ENCODE peak calls at places on chromosomes 13 and 19, in eight cellular contexts. V, W, K, S, Y, X, U and D are unnamed samples. For H3K9me3, the result is how much of the 10 kb centered on the place peaks cover.

GRCh38 chr13:106063591-106064308 is 471.7 kb downstream of the EFNB2 start:
- DNase-seq in V (no peak), W (no peak), K (no peak), S (no peak), Y (no peak), X (no peak), U (no peak), D (no peak)

GRCh38 chr13:80256352-80256932 is 84.5 kb downstream of the SPRY2 start:
- DNase-seq in V (no peak), W (no peak), K (no peak), S (no peak), Y (no peak), X (no peak), U (no peak), D (no peak)

GRCh38 chr19:33373701-33374405 is at the start of gene CEBPG:
- DNase-seq in V (no peak), W (peak), K (peak), S (peak), Y (peak), X (peak), U (peak), D (peak)

GRCh38 chr19:9958451-9958850 is 22.1 kb upstream of the OLFM2 start:
- DNase-seq in V (peak), W (no peak), K (no peak), S (no peak), Y (no peak), X (no peak), U (no peak), D (no peak)

GRCh38 chr19:10027158-10027997 is 14.1 kb downstream of the RDH8 start:
- DNase-seq in V (peak), W (peak), K (peak), S (peak), Y (peak), X (peak), U (peak), D (peak)

GRCh38 chr19:6066661-6067646 is 43.3 kb downstream of the RFX2 start:
- DNase-seq in V (peak), W (peak), K (peak), S (peak), Y (peak), X (peak), U (peak), D (no peak)

GRCh38 chr13:37539176-37539575 is 59.4 kb downstream of the POSTN start:
- DNase-seq in V (no peak), W (no peak), K (no peak), S (no peak), Y (no peak), X (no peak), U (no peak), D (no peak)

GRCh38 chr19:47124937-47125668 is 5.5 kb upstream of the SAE1 start:
- DNase-seq in V (no peak), W (no peak), K (no peak), S (no peak), Y (peak), X (no peak), U (no peak), D (no peak)

GRCh38 chr19:41792513-41793413 is 3.6 kb upstream of the CEACAM3 start:
- DNase-seq in V (peak), W (peak), K (peak), S (peak), Y (peak), X (peak), U (no peak), D (peak)

GRCh38 chr13:110240352-110240751 is 66.6 kb downstream of the COL4A1 start:
- DNase-seq in V (no peak), W (peak), K (no peak), S (no peak), Y (no peak), X (no peak), U (no peak), D (no peak)

GRCh38 chr19:37077615-37077928 is 661 bp upstream of the ZNF420 start:
- DNase-seq in V (no peak), W (no peak), K (no peak), S (no peak), Y (no peak), X (no peak), U (no peak), D (no peak)

GRCh38 chr13:90686438-90686837 is 661.0 kb upstream of the MIR17HG start:
- DNase-seq in V (no peak), W (no peak), K (no peak), S (no peak), Y (no peak), X (no peak), U (no peak), D (no peak)

GRCh38 chr19:1057185-1057857 is 9.6 kb upstream of the ARHGAP45 start:
- DNase-seq in V (no peak), W (no peak), K (no peak), S (no peak), Y (no peak), X (no peak), U (no peak), D (no peak)

DNA sequence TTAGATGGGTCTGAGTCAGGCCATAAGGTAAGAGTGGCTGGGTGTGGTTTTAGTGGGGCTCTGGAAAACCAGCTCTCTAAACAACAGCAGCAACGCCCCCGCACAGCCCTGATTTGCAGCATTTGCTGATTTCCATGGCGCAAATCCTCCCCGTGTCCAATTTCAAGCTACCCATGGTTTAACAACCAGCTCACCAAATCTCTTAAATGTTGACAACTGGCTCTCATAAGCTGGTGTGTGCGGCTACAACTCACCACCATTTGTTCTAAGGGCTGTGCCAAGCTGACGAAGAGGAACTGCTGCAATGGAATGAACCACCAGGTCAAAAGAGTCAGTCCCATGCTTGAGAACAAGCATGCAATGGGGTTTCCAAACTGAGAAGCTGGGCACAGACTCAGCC is 22.9 kb downstream of the PARP4 start:
- DNase-seq in V (no peak), W (no peak), K (no peak), S (no peak), Y (no peak), X (no peak), U (no peak), D (no peak)
- TF ChIP-seq CTCF in V (no peak), W (no peak), K (no peak), S (no peak), Y (no peak), X (no peak), U (no peak), D (no peak)

DNA sequence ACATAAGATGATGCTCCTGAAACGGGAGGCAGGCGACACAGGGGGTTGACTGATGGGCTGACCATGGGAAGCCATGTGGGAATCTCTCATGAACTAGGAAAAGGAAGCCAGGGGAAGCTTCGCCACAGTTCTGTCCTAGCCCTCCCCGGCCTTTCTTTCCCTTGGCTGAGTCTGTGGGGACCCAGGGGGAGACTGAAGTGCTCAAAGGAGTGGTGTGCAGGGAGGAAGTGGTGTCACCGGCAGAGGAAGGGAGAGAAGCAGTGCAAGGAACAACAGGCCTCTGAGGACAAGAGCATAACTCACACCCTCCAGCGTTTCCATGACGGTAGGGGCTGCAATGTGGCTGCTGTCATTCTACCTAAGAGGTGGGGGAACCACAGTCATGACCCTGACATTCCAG is 1.1 kb downstream of the KIR3DL3 start:
- DNase-seq in V (no peak), W (no peak), K (no peak), S (no peak), Y (no peak), X (no peak), U (no peak), D (no peak)
- H3K9me3 ChIP-seq in V (under half), W (under half), K (under half), S (under half), Y (under half), X (under half), U (under half), D (under half)

DNA sequence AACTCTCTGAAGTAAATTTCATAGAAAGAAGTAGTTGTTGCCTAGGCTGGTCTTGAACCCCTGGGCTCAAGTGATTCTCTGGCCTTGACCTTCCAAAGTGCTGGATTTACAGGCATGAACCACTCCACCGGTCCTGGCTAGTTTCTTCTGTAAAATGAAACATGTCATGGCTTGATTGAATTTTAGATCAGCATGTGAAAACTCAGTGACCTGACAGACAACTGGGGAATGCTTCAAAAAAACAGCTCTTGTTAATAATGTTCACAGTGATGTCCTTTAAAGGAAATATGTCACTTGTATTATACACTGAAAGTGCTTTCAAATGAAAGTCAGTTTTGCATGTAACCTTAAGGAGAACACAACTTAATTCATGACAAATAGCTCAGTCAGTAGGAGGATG is 118.2 kb downstream of the KLF5 start:
- DNase-seq in V (no peak), W (no peak), K (no peak), S (no peak), Y (no peak), X (no peak), U (no peak), D (no peak)
- H3K27ac ChIP-seq in V (no peak), W (no peak), K (no peak), S (no peak), Y (no peak), X (no peak), U (no peak), D (no peak)

GRCh38 chr13:113660066-113660465 is 2.1 kb upstream of the ATP4B start:
- DNase-seq in V (no peak), W (no peak), K (no peak), S (no peak), Y (no peak), X (no peak), U (peak), D (no peak)

GRCh38 chr13:113656831-113657671 is 947 bp downstream of the ATP4B start:
- DNase-seq in V (no peak), W (no peak), K (no peak), S (no peak), Y (no peak), X (peak), U (peak), D (no peak)

GRCh38 chr13:113657851-113658741 is at the start of gene ATP4B:
- DNase-seq in V (no peak), W (no peak), K (no peak), S (no peak), Y (peak), X (peak), U (peak), D (no peak)

GRCh38 chr13:113659337-113659736 is 1.3 kb upstream of the ATP4B start:
- DNase-seq in V (no peak), W (no peak), K (no peak), S (no peak), Y (no peak), X (no peak), U (no peak), D (no peak)

GRCh38 chr13:113658836-113659235 is 838 bp upstream of the ATP4B start:
- DNase-seq in V (no peak), W (no peak), K (no peak), S (no peak), Y (no peak), X (peak), U (peak), D (no peak)
- TF ChIP-seq CTCF in V (no peak), W (no peak), K (no peak), S (no peak), Y (no peak), X (no peak), U (no peak), D (no peak)

DNA sequence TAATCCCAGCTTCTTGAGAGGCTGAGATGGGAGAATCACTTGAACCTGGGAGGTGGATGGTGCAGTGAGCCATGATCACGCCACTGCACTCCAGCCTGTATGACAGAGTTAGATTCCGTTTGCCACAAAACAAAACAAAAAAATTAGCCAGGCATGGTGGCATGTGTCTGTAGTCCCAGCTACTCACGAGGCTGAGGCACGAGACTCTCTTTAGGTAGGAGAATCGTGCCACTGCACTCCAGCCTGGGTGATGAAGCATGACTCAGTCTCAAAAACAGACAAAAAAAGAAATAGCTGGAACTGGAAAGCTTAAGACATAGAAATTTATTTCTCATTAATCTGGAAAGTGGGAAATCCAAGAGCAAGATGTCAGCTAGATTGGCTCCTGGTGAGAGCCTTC is 20.2 kb upstream of the ZNF808 start:
- DNase-seq in V (no peak), W (no peak), K (no peak), S (no peak), Y (no peak), X (no peak), U (peak), D (no peak)
- H3K9me3 ChIP-seq in V (under half), W (under half), K (under half), S (under half), Y (under half), X (under half), U (under half), D (under half)

GRCh38 chr13:114096031-114096485 is 36.4 kb downstream of the RASA3 start:
- DNase-seq in V (no peak), W (no peak), K (no peak), S (no peak), Y (no peak), X (no peak), U (peak), D (no peak)

GRCh38 chr13:114095486-114095885 is 36.9 kb downstream of the RASA3 start:
- DNase-seq in V (no peak), W (no peak), K (no peak), S (no peak), Y (no peak), X (no peak), U (no peak), D (no peak)

GRCh38 chr13:114097893-114098688 is 34.3 kb downstream of the RASA3 start:
- DNase-seq in V (no peak), W (peak), K (no peak), S (no peak), Y (peak), X (peak), U (peak), D (no peak)

GRCh38 chr13:114097504-114097892 is 34.9 kb downstream of the RASA3 start:
- DNase-seq in V (no peak), W (no peak), K (no peak), S (no peak), Y (peak), X (no peak), U (peak), D (peak)

GRCh38 chr13:114096811-114097503 is 35.5 kb downstream of the RASA3 start:
- DNase-seq in V (no peak), W (no peak), K (no peak), S (no peak), Y (peak), X (no peak), U (no peak), D (no peak)
- H3K27ac ChIP-seq in V (peak), W (no peak), K (no peak), S (no peak), Y (no peak), X (no peak), U (no peak), D (peak)